ENCODE peak calls at places on chromosomes 7 and 10, in seven cellular contexts. One of them, this sample, is unnamed.

GRCh38 chr10:106712988-106713387 is 451.5 kb downstream of the SORCS1 start:
- DNase-seq in HFF-Myc: no peak
- DNase-seq in mucosa of descending colon: no peak
- DNase-seq in retinal pigment epithelial cell: no peak
- DNase-seq in lower lobe of right lung: no peak
- DNase-seq in AG04450: no peak
- DNase-seq in GM12865: peak; percentile 53
- DNase-seq in this sample: no peak

GRCh38 chr10:69043931-69044531 is 43.9 kb upstream of the SRGN start:
- DNase-seq in HFF-Myc: no peak
- DNase-seq in mucosa of descending colon: no peak
- DNase-seq in retinal pigment epithelial cell: no peak
- DNase-seq in lower lobe of right lung: peak; percentile 30
- DNase-seq in AG04450: no peak
- DNase-seq in GM12865: peak; percentile 88
- DNase-seq in this sample: no peak

GRCh38 chr7:112422842-112423496 is 27.3 kb upstream of the IFRD1 start:
- DNase-seq in HFF-Myc: peak; percentile 79
- DNase-seq in mucosa of descending colon: peak; percentile 62
- DNase-seq in retinal pigment epithelial cell: peak; percentile 74
- DNase-seq in lower lobe of right lung: peak; percentile 73
- DNase-seq in AG04450: no peak
- DNase-seq in GM12865: peak; percentile 38
- DNase-seq in this sample: peak; percentile 77

GRCh38 chr10:130380056-130380455 is 243.9 kb downstream of the GLRX3 start:
- DNase-seq in HFF-Myc: no peak
- DNase-seq in mucosa of descending colon: no peak
- DNase-seq in retinal pigment epithelial cell: no peak
- DNase-seq in lower lobe of right lung: no peak
- DNase-seq in AG04450: no peak
- DNase-seq in GM12865: no peak
- DNase-seq in this sample: no peak

GRCh38 chr10:6399241-6399701 is 180.8 kb downstream of the PRKCQ start:
- DNase-seq in HFF-Myc: peak; percentile 61
- DNase-seq in mucosa of descending colon: peak; percentile 42
- DNase-seq in retinal pigment epithelial cell: no peak
- DNase-seq in lower lobe of right lung: no peak
- DNase-seq in AG04450: peak; percentile 56
- DNase-seq in GM12865: no peak
- DNase-seq in this sample: no peak

GRCh38 chr7:28440055-28440601 is 27.8 kb downstream of the CREB5 start:
- DNase-seq in HFF-Myc: no peak
- DNase-seq in mucosa of descending colon: no peak
- DNase-seq in retinal pigment epithelial cell: no peak
- DNase-seq in lower lobe of right lung: no peak
- DNase-seq in AG04450: no peak
- DNase-seq in GM12865: no peak
- DNase-seq in this sample: no peak

GRCh38 chr7:30543815-30544525 is 39.3 kb upstream of the GGCT start:
- DNase-seq in HFF-Myc: no peak
- DNase-seq in mucosa of descending colon: no peak
- DNase-seq in retinal pigment epithelial cell: no peak
- DNase-seq in lower lobe of right lung: no peak
- DNase-seq in AG04450: no peak
- DNase-seq in GM12865: no peak
- DNase-seq in this sample: no peak

GRCh38 chr7:6430271-6430940 is 17.3 kb downstream of the DAGLB start:
- DNase-seq in HFF-Myc: no peak
- DNase-seq in mucosa of descending colon: no peak
- DNase-seq in retinal pigment epithelial cell: no peak
- DNase-seq in lower lobe of right lung: no peak
- DNase-seq in AG04450: no peak
- DNase-seq in GM12865: no peak
- DNase-seq in this sample: no peak

GRCh38 chr7:41693150-41693997 is 9.5 kb downstream of the INHBA start:
- DNase-seq in HFF-Myc: no peak
- DNase-seq in mucosa of descending colon: no peak
- DNase-seq in retinal pigment epithelial cell: no peak
- DNase-seq in lower lobe of right lung: no peak
- DNase-seq in AG04450: no peak
- DNase-seq in GM12865: no peak
- DNase-seq in this sample: no peak

GRCh38 chr7:134710854-134711624 is 64.4 kb downstream of the BPGM start:
- DNase-seq in HFF-Myc: no peak
- DNase-seq in mucosa of descending colon: no peak
- DNase-seq in retinal pigment epithelial cell: no peak
- DNase-seq in lower lobe of right lung: no peak
- DNase-seq in AG04450: no peak
- DNase-seq in GM12865: no peak
- DNase-seq in this sample: no peak

GRCh38 chr10:2282194-2282593 is 544.9 kb upstream of the ADARB2 start:
- DNase-seq in HFF-Myc: no peak
- DNase-seq in mucosa of descending colon: no peak
- DNase-seq in retinal pigment epithelial cell: no peak
- DNase-seq in lower lobe of right lung: no peak
- DNase-seq in AG04450: no peak
- DNase-seq in GM12865: no peak
- DNase-seq in this sample: no peak

GRCh38 chr7:28509256-28510021 is 97.1 kb downstream of the CREB5 start:
- DNase-seq in HFF-Myc: no peak
- DNase-seq in mucosa of descending colon: peak; percentile 9
- DNase-seq in retinal pigment epithelial cell: no peak
- DNase-seq in lower lobe of right lung: peak; percentile 63
- DNase-seq in AG04450: no peak
- DNase-seq in GM12865: peak; percentile 77
- DNase-seq in this sample: no peak

GRCh38 chr7:102289051-102289450 is 2.4 kb downstream of the SH2B2 start:
- DNase-seq in HFF-Myc: no peak
- DNase-seq in mucosa of descending colon: no peak
- DNase-seq in retinal pigment epithelial cell: no peak
- DNase-seq in lower lobe of right lung: no peak
- DNase-seq in AG04450: no peak
- DNase-seq in GM12865: peak; percentile 73
- DNase-seq in this sample: no peak

GRCh38 chr7:96219382-96220130 is 102.3 kb downstream of the SLC25A13 start:
- DNase-seq in HFF-Myc: no peak
- DNase-seq in mucosa of descending colon: no peak
- DNase-seq in retinal pigment epithelial cell: peak; percentile 9
- DNase-seq in lower lobe of right lung: no peak
- DNase-seq in AG04450: no peak
- DNase-seq in GM12865: no peak
- DNase-seq in this sample: peak; percentile 94

DNA sequence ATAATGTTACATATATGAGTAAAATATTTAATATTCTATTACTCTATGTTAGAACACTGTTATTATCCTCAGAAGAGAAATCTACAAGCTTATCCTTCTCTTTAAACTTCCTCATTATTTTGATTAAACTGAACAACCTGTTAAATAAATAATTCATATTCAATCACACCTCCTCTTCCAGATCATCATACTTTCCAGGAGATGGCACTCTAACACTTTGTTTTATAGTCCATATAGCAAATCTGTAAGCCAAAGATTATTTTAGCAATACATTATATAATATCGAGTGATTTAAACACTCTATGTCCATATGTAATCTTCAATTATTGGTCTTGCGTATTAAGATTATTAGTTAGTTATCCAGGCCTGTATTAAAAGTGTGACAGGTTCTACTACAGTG is 694.1 kb downstream of the ANKRD7 start:
- DNase-seq in HFF-Myc: no peak
- DNase-seq in mucosa of descending colon: no peak
- DNase-seq in retinal pigment epithelial cell: no peak
- DNase-seq in lower lobe of right lung: no peak
- DNase-seq in AG04450: no peak
- DNase-seq in GM12865: peak; percentile 8
- DNase-seq in this sample: peak; percentile 6
- TF ChIP-seq CTCF in HFF-Myc: no peak
- TF ChIP-seq CTCF in mucosa of descending colon: no peak
- TF ChIP-seq CTCF in retinal pigment epithelial cell: peak; percentile 52
- TF ChIP-seq CTCF in lower lobe of right lung: no peak
- TF ChIP-seq CTCF in AG04450: peak; percentile 16
- TF ChIP-seq CTCF in GM12865: no peak
- TF ChIP-seq CTCF in this sample: peak; percentile 56

GRCh38 chr7:122137291-122138077 is 6.6 kb downstream of the AASS start:
- DNase-seq in HFF-Myc: peak; percentile 73
- DNase-seq in mucosa of descending colon: no peak
- DNase-seq in retinal pigment epithelial cell: no peak
- DNase-seq in lower lobe of right lung: no peak
- DNase-seq in AG04450: no peak
- DNase-seq in GM12865: no peak
- DNase-seq in this sample: peak; percentile 27
- H3K4me3 ChIP-seq in HFF-Myc: no peak overlapping the region
- H3K4me3 ChIP-seq in mucosa of descending colon: no peak overlapping the region
- H3K4me3 ChIP-seq in retinal pigment epithelial cell: no peak overlapping the region
- H3K4me3 ChIP-seq in lower lobe of right lung: peak overlapping the region; percentile 49
- H3K4me3 ChIP-seq in AG04450: peak overlapping the region; percentile 39
- H3K4me3 ChIP-seq in GM12865: no peak overlapping the region
- H3K4me3 ChIP-seq in this sample: peak overlapping the region; percentile 51

DNA sequence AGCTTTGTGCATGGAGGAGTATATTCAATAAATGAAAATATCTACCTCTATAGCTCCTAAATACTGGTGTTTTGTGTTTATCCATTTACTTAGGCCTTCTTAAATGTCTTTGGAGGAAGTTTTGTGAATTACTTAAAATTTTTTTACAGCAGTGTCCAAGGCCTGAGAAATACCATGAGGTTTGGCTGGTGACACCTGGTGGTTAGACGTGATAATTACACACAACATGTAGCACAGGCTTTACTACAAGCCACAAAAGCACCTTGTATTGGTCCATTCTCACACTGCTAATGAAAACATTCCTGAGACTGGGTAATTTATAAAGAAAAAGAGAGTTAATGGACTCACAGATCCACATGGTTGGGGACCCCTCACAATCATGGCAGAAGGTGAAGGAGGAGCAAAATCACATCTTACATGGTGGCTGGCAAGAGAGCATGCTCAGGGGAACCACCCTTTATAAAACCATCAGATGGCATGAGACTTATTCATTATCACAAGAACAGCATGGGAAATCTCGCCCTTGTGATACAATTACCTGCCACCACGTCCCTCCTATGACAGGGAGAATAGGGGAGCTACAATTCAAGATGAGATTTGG is 20.6 kb downstream of the HYAL4 start:
- DNase-seq in HFF-Myc: peak; percentile 35
- DNase-seq in mucosa of descending colon: peak; percentile 85
- DNase-seq in retinal pigment epithelial cell: peak; percentile 20
- DNase-seq in lower lobe of right lung: no peak
- DNase-seq in AG04450: peak; percentile 38
- DNase-seq in GM12865: peak; percentile 74
- DNase-seq in this sample: no peak
- TF ChIP-seq CTCF in HFF-Myc: peak; percentile 46
- TF ChIP-seq CTCF in mucosa of descending colon: peak; percentile 47
- TF ChIP-seq CTCF in retinal pigment epithelial cell: peak; percentile 67
- TF ChIP-seq CTCF in lower lobe of right lung: peak; percentile 65
- TF ChIP-seq CTCF in AG04450: peak; percentile 70
- TF ChIP-seq CTCF in GM12865: peak; percentile 53
- TF ChIP-seq CTCF in this sample: peak; percentile 74

GRCh38 chr7:5283421-5284303 is 919 bp downstream of the SLC29A4 start:
- DNase-seq in HFF-Myc: no peak
- DNase-seq in mucosa of descending colon: no peak
- DNase-seq in retinal pigment epithelial cell: no peak
- DNase-seq in lower lobe of right lung: no peak
- DNase-seq in AG04450: no peak
- DNase-seq in GM12865: no peak
- DNase-seq in this sample: no peak

GRCh38 chr7:5278781-5279180 is 4.0 kb upstream of the SLC29A4 start:
- DNase-seq in HFF-Myc: no peak
- DNase-seq in mucosa of descending colon: no peak
- DNase-seq in retinal pigment epithelial cell: no peak
- DNase-seq in lower lobe of right lung: no peak
- DNase-seq in AG04450: no peak
- DNase-seq in GM12865: no peak
- DNase-seq in this sample: no peak

GRCh38 chr7:5279734-5280133 is 3.0 kb upstream of the SLC29A4 start:
- DNase-seq in HFF-Myc: no peak
- DNase-seq in mucosa of descending colon: no peak
- DNase-seq in retinal pigment epithelial cell: no peak
- DNase-seq in lower lobe of right lung: no peak
- DNase-seq in AG04450: no peak
- DNase-seq in GM12865: no peak
- DNase-seq in this sample: no peak

GRCh38 chr7:5284304-5285281 is 1.9 kb downstream of the SLC29A4 start:
- DNase-seq in HFF-Myc: no peak
- DNase-seq in mucosa of descending colon: peak; percentile 69
- DNase-seq in retinal pigment epithelial cell: no peak
- DNase-seq in lower lobe of right lung: peak; percentile 69
- DNase-seq in AG04450: no peak
- DNase-seq in GM12865: peak; percentile 70
- DNase-seq in this sample: no peak

GRCh38 chr7:5282464-5283316 is at the start of gene SLC29A4:
- DNase-seq in HFF-Myc: no peak
- DNase-seq in mucosa of descending colon: peak; percentile 52
- DNase-seq in retinal pigment epithelial cell: no peak
- DNase-seq in lower lobe of right lung: no peak
- DNase-seq in AG04450: no peak
- DNase-seq in GM12865: peak; percentile 15
- DNase-seq in this sample: no peak
- H3K4me3 ChIP-seq in HFF-Myc: peak within 1 kb of the TSS; percentile 21
- H3K4me3 ChIP-seq in mucosa of descending colon: peak within 1 kb of the TSS; percentile 9
- H3K4me3 ChIP-seq in retinal pigment epithelial cell: peak within 1 kb of the TSS; percentile 40
- H3K4me3 ChIP-seq in lower lobe of right lung: peak within 1 kb of the TSS; percentile 47
- H3K4me3 ChIP-seq in AG04450: peak within 1 kb of the TSS; percentile 50
- H3K4me3 ChIP-seq in GM12865: peak within 1 kb of the TSS; percentile 26
- H3K4me3 ChIP-seq in this sample: peak within 1 kb of the TSS; percentile 51

DNA sequence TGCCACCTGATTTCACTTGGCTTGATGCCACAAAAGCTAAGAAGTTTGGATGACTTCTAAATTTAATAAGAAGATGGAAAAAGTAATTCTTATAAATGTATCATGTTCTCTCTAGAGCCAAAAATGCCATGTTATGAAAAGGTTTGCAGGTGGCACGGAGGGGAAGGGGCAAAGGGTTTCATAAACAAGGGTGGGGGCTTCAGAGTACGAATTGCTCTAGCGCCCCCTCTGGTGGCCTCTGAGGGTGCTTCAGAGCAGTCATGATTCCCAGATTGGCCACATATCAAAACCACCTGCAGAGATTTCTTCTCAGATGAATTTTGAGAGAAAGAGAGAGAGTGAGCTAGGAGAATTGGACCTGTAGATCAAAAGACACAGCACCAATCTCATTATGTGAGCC is 208.6 kb upstream of the YAE1 start:
- DNase-seq in HFF-Myc: no peak
- DNase-seq in mucosa of descending colon: peak; percentile 5
- DNase-seq in retinal pigment epithelial cell: no peak
- DNase-seq in lower lobe of right lung: no peak
- DNase-seq in AG04450: no peak
- DNase-seq in GM12865: no peak
- DNase-seq in this sample: no peak
- TF ChIP-seq CTCF in HFF-Myc: peak; percentile 62
- TF ChIP-seq CTCF in mucosa of descending colon: no peak
- TF ChIP-seq CTCF in retinal pigment epithelial cell: peak; percentile 56
- TF ChIP-seq CTCF in lower lobe of right lung: no peak
- TF ChIP-seq CTCF in AG04450: peak; percentile 31
- TF ChIP-seq CTCF in GM12865: peak; percentile 37
- TF ChIP-seq CTCF in this sample: peak; percentile 64

This sample was measured in epithelial cell of proximal tubule.